ENCODE peak calls at places on chromosomes 3 and 15, in seven cellular contexts. One of them, this sample, is unnamed.

GRCh38 chr3:116905805-116906204 is 196.2 kb downstream of the TUSC7 start:
- DNase-seq in OCI-LY7: no peak
- DNase-seq in GM23338: no peak
- DNase-seq in transverse colon: no peak
- DNase-seq in hepatocyte: no peak
- DNase-seq in astrocyte of the cerebellum: no peak
- DNase-seq in A549: no peak
- DNase-seq in this sample: peak

GRCh38 chr3:184911570-184911969 is 99.6 kb downstream of the VPS8 start:
- DNase-seq in OCI-LY7: no peak
- DNase-seq in GM23338: peak
- DNase-seq in transverse colon: no peak
- DNase-seq in hepatocyte: no peak
- DNase-seq in astrocyte of the cerebellum: no peak
- DNase-seq in A549: no peak
- DNase-seq in this sample: no peak

GRCh38 chr3:119628816-119629445 is 31.2 kb downstream of the PLA1A start:
- DNase-seq in OCI-LY7: no peak
- DNase-seq in GM23338: no peak
- DNase-seq in transverse colon: no peak
- DNase-seq in hepatocyte: no peak
- DNase-seq in astrocyte of the cerebellum: peak
- DNase-seq in A549: no peak
- DNase-seq in this sample: no peak

GRCh38 chr3:64648927-64649906 is 38.6 kb downstream of the ADAMTS9 start:
- DNase-seq in OCI-LY7: no peak
- DNase-seq in GM23338: no peak
- DNase-seq in transverse colon: no peak
- DNase-seq in hepatocyte: no peak
- DNase-seq in astrocyte of the cerebellum: no peak
- DNase-seq in A549: no peak
- DNase-seq in this sample: no peak

GRCh38 chr3:150022406-150023238 is 51.9 kb upstream of the PFN2 start:
- DNase-seq in OCI-LY7: peak
- DNase-seq in GM23338: no peak
- DNase-seq in transverse colon: peak
- DNase-seq in hepatocyte: peak
- DNase-seq in astrocyte of the cerebellum: no peak
- DNase-seq in A549: no peak
- DNase-seq in this sample: no peak

GRCh38 chr15:64162478-64162868 is 349 bp downstream of the PPIB start:
- DNase-seq in OCI-LY7: no peak
- DNase-seq in GM23338: no peak
- DNase-seq in transverse colon: no peak
- DNase-seq in hepatocyte: no peak
- DNase-seq in astrocyte of the cerebellum: no peak
- DNase-seq in A549: no peak
- DNase-seq in this sample: no peak

GRCh38 chr3:52277071-52277964 is 1.1 kb downstream of the WDR82 start:
- DNase-seq in OCI-LY7: peak
- DNase-seq in GM23338: peak
- DNase-seq in transverse colon: peak
- DNase-seq in hepatocyte: peak
- DNase-seq in astrocyte of the cerebellum: no peak
- DNase-seq in A549: peak
- DNase-seq in this sample: no peak

GRCh38 chr3:194169595-194169994 is 33.6 kb downstream of the HES1 start:
- DNase-seq in OCI-LY7: no peak
- DNase-seq in GM23338: no peak
- DNase-seq in transverse colon: no peak
- DNase-seq in hepatocyte: no peak
- DNase-seq in astrocyte of the cerebellum: no peak
- DNase-seq in A549: no peak
- DNase-seq in this sample: no peak

GRCh38 chr15:78431955-78432354 is 6.1 kb upstream of the IREB2 start:
- DNase-seq in OCI-LY7: no peak
- DNase-seq in GM23338: no peak
- DNase-seq in transverse colon: no peak
- DNase-seq in hepatocyte: no peak
- DNase-seq in astrocyte of the cerebellum: no peak
- DNase-seq in A549: no peak
- DNase-seq in this sample: no peak

GRCh38 chr3:108099679-108100428 is 9.0 kb upstream of the CD47 start:
- DNase-seq in OCI-LY7: no peak
- DNase-seq in GM23338: no peak
- DNase-seq in transverse colon: no peak
- DNase-seq in hepatocyte: no peak
- DNase-seq in astrocyte of the cerebellum: no peak
- DNase-seq in A549: no peak
- DNase-seq in this sample: no peak

GRCh38 chr15:78035319-78035718 is 42.2 kb downstream of the TBC1D2B start:
- DNase-seq in OCI-LY7: no peak
- DNase-seq in GM23338: no peak
- DNase-seq in transverse colon: no peak
- DNase-seq in hepatocyte: no peak
- DNase-seq in astrocyte of the cerebellum: no peak
- DNase-seq in A549: no peak
- DNase-seq in this sample: no peak

GRCh38 chr3:85476891-85477495 is 518.2 kb downstream of the CADM2 start:
- DNase-seq in OCI-LY7: no peak
- DNase-seq in GM23338: no peak
- DNase-seq in transverse colon: no peak
- DNase-seq in hepatocyte: no peak
- DNase-seq in astrocyte of the cerebellum: peak
- DNase-seq in A549: no peak
- DNase-seq in this sample: no peak

GRCh38 chr15:91289324-91289723 is 189.3 kb downstream of the SV2B start:
- DNase-seq in OCI-LY7: peak
- DNase-seq in GM23338: peak
- DNase-seq in transverse colon: no peak
- DNase-seq in hepatocyte: no peak
- DNase-seq in astrocyte of the cerebellum: no peak
- DNase-seq in A549: peak
- DNase-seq in this sample: no peak

GRCh38 chr15:100671858-100672543 is 69.6 kb downstream of the ASB7 start:
- DNase-seq in OCI-LY7: peak
- DNase-seq in GM23338: peak
- DNase-seq in transverse colon: no peak
- DNase-seq in hepatocyte: no peak
- DNase-seq in astrocyte of the cerebellum: no peak
- DNase-seq in A549: peak
- DNase-seq in this sample: no peak

GRCh38 chr3:48403533-48404439 is 26.1 kb downstream of the PLXNB1 start:
- DNase-seq in OCI-LY7: no peak
- DNase-seq in GM23338: no peak
- DNase-seq in transverse colon: no peak
- DNase-seq in hepatocyte: no peak
- DNase-seq in astrocyte of the cerebellum: no peak
- DNase-seq in A549: no peak
- DNase-seq in this sample: no peak

GRCh38 chr3:67804089-67804488 is 149.7 kb upstream of the SUCLG2 start:
- DNase-seq in OCI-LY7: no peak
- DNase-seq in GM23338: peak
- DNase-seq in transverse colon: no peak
- DNase-seq in hepatocyte: no peak
- DNase-seq in astrocyte of the cerebellum: no peak
- DNase-seq in A549: no peak
- DNase-seq in this sample: no peak

GRCh38 chr3:46370784-46371183 is at the start of gene CCR5:
- DNase-seq in OCI-LY7: no peak
- DNase-seq in GM23338: no peak
- DNase-seq in transverse colon: no peak
- DNase-seq in hepatocyte: no peak
- DNase-seq in astrocyte of the cerebellum: no peak
- DNase-seq in A549: no peak
- DNase-seq in this sample: no peak

GRCh38 chr3:169268286-169268776 is 395.2 kb downstream of the MECOM start:
- DNase-seq in OCI-LY7: no peak
- DNase-seq in GM23338: no peak
- DNase-seq in transverse colon: no peak
- DNase-seq in hepatocyte: no peak
- DNase-seq in astrocyte of the cerebellum: no peak
- DNase-seq in A549: no peak
- DNase-seq in this sample: no peak

GRCh38 chr3:169278092-169278491 is 385.4 kb downstream of the MECOM start:
- DNase-seq in OCI-LY7: no peak
- DNase-seq in GM23338: no peak
- DNase-seq in transverse colon: no peak
- DNase-seq in hepatocyte: no peak
- DNase-seq in astrocyte of the cerebellum: peak
- DNase-seq in A549: no peak
- DNase-seq in this sample: no peak

GRCh38 chr3:169268942-169269460 is 394.5 kb downstream of the MECOM start:
- DNase-seq in OCI-LY7: no peak
- DNase-seq in GM23338: peak
- DNase-seq in transverse colon: no peak
- DNase-seq in hepatocyte: no peak
- DNase-seq in astrocyte of the cerebellum: no peak
- DNase-seq in A549: no peak
- DNase-seq in this sample: no peak

GRCh38 chr3:169266986-169267385 is 396.5 kb downstream of the MECOM start:
- DNase-seq in OCI-LY7: no peak
- DNase-seq in GM23338: no peak
- DNase-seq in transverse colon: no peak
- DNase-seq in hepatocyte: no peak
- DNase-seq in astrocyte of the cerebellum: no peak
- DNase-seq in A549: no peak
- DNase-seq in this sample: no peak

GRCh38 chr3:169272533-169272932 is 391.0 kb downstream of the MECOM start:
- DNase-seq in OCI-LY7: no peak
- DNase-seq in GM23338: no peak
- DNase-seq in transverse colon: no peak
- DNase-seq in hepatocyte: peak
- DNase-seq in astrocyte of the cerebellum: no peak
- DNase-seq in A549: no peak
- DNase-seq in this sample: no peak
- TF ChIP-seq CTCF in OCI-LY7: no peak
- TF ChIP-seq CTCF in GM23338: no peak
- TF ChIP-seq CTCF in transverse colon: no peak
- TF ChIP-seq CTCF in hepatocyte: no peak
- TF ChIP-seq CTCF in astrocyte of the cerebellum: no peak
- TF ChIP-seq CTCF in A549: no peak
- TF ChIP-seq CTCF in this sample: no peak

GRCh38 chr3:16887130-16887529 is 2.4 kb downstream of the PLCL2 start:
- DNase-seq in OCI-LY7: no peak
- DNase-seq in GM23338: no peak
- DNase-seq in transverse colon: no peak
- DNase-seq in hepatocyte: no peak
- DNase-seq in astrocyte of the cerebellum: no peak
- DNase-seq in A549: no peak
- DNase-seq in this sample: no peak

GRCh38 chr3:16884748-16885587 is at the start of gene PLCL2:
- DNase-seq in OCI-LY7: peak
- DNase-seq in GM23338: peak
- DNase-seq in transverse colon: peak
- DNase-seq in hepatocyte: peak
- DNase-seq in astrocyte of the cerebellum: no peak
- DNase-seq in A549: peak
- DNase-seq in this sample: no peak

GRCh38 chr3:16885588-16885903 is 791 bp downstream of the PLCL2 start:
- DNase-seq in OCI-LY7: peak
- DNase-seq in GM23338: no peak
- DNase-seq in transverse colon: no peak
- DNase-seq in hepatocyte: no peak
- DNase-seq in astrocyte of the cerebellum: no peak
- DNase-seq in A549: no peak
- DNase-seq in this sample: no peak

GRCh38 chr3:16884084-16884747 is 539 bp upstream of the PLCL2 start:
- DNase-seq in OCI-LY7: peak
- DNase-seq in GM23338: peak
- DNase-seq in transverse colon: peak
- DNase-seq in hepatocyte: peak
- DNase-seq in astrocyte of the cerebellum: no peak
- DNase-seq in A549: peak
- DNase-seq in this sample: no peak

DNA sequence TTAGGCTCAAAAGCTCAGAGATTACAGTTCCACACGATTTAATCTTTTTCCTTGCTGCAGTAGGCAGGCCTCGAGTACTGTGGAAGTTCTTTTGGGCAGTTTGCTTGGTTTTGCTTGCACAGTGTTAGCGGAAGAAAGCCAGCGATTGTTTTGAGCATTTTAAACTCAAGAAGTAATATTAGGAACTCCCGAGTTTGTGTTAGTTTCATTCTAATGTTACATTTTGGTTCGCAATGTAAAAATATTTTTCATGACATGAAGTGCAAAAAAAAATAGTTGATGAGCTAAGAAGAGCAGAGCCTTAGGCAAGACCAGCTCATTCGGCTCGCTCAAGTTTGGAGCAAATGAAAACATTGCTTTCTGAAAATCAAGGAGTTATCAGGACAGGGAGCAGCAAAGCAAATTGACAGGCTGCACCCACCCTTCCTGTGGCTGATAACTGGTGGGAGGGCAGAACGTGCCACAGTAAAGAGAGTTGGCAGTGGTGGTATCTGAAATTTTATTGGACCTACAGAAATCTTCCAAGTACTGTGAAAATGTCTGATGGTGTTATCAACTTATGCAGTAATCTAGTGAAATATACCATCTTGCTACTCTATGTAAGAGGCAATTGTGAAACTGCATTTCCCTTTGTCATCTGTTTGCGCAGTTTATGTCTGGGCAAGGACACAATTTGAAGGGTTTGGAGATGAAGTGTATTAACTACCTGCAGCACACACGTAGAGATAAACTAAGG is 1.4 kb downstream of the PLCL2 start:
- DNase-seq in OCI-LY7: no peak
- DNase-seq in GM23338: no peak
- DNase-seq in transverse colon: no peak
- DNase-seq in hepatocyte: no peak
- DNase-seq in astrocyte of the cerebellum: no peak
- DNase-seq in A549: no peak
- DNase-seq in this sample: no peak
- H3K4me3 ChIP-seq in OCI-LY7: peak
- H3K4me3 ChIP-seq in GM23338: peak
- H3K4me3 ChIP-seq in transverse colon: peak
- H3K4me3 ChIP-seq in hepatocyte: peak
- H3K4me3 ChIP-seq in astrocyte of the cerebellum: peak
- H3K4me3 ChIP-seq in A549: peak
- H3K4me3 ChIP-seq in this sample: no peak

GRCh38 chr3:45055411-45056143 is 29.5 kb downstream of the CLEC3B start:
- DNase-seq in OCI-LY7: peak
- DNase-seq in GM23338: peak
- DNase-seq in transverse colon: no peak
- DNase-seq in hepatocyte: no peak
- DNase-seq in astrocyte of the cerebellum: peak
- DNase-seq in A549: peak
- DNase-seq in this sample: no peak
- TF ChIP-seq CTCF in OCI-LY7: peak
- TF ChIP-seq CTCF in GM23338: peak
- TF ChIP-seq CTCF in transverse colon: no peak
- TF ChIP-seq CTCF in hepatocyte: no peak
- TF ChIP-seq CTCF in astrocyte of the cerebellum: no peak
- TF ChIP-seq CTCF in A549: peak
- TF ChIP-seq CTCF in this sample: no peak

DNA sequence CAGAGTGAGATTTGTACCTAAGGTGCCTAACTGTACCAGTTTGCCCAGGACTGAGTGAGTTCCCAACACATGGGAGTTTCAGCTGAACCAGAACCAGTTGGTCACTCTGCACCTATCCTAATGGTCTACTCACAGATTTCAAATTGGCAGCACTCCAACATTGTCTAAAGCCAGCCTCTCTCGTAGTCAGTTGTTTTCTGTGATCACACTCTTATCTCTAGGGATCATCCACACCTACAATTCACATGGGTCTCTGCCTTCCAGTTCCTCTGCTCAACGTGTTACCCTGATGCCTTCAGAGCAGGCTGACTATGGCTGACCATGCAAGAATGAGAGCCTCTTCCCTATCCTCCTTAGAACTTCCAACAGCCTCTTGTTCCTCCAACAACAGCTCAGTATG is 624.8 kb downstream of the NTRK3 start:
- DNase-seq in OCI-LY7: no peak
- DNase-seq in GM23338: no peak
- DNase-seq in transverse colon: no peak
- DNase-seq in hepatocyte: no peak
- DNase-seq in astrocyte of the cerebellum: no peak
- DNase-seq in A549: no peak
- DNase-seq in this sample: no peak
- H3K4me3 ChIP-seq in OCI-LY7: no peak
- H3K4me3 ChIP-seq in GM23338: no peak
- H3K4me3 ChIP-seq in transverse colon: no peak
- H3K4me3 ChIP-seq in hepatocyte: no peak
- H3K4me3 ChIP-seq in astrocyte of the cerebellum: no peak
- H3K4me3 ChIP-seq in A549: no peak
- H3K4me3 ChIP-seq in this sample: no peak

This sample was measured in kidney epithelial cell.